ENCODE peak calls at places on chromosomes 16 and 17, in six cellular contexts. Y, F, Z, K, I and L are unnamed samples.

GRCh38 chr16:53809088-53809951 is 105.4 kb downstream of the FTO start:
- DNase-seq in Z (peak; percentile 71), K (peak; percentile 84), I (no peak), F (no peak), Y (peak; percentile 46), L (no peak)

GRCh38 chr17:76981545-76982295 is 113.5 kb downstream of the MGAT5B start:
- DNase-seq in K (no peak), Z (no peak), Y (no peak), I (no peak), F (no peak), L (no peak)

GRCh38 chr16:80623376-80623775 is 82.6 kb downstream of the DYNLRB2 start:
- DNase-seq in Y (no peak), I (no peak), Z (no peak), F (no peak), K (peak; percentile 6), L (no peak)

GRCh38 chr17:41772218-41772585 is 14.3 kb downstream of the JUP start:
- DNase-seq in Z (no peak), K (no peak), Y (peak; percentile 77), I (no peak), F (peak; percentile 72), L (no peak)

GRCh38 chr16:19094542-19095365 is 19.0 kb upstream of the ITPRIPL2 start:
- DNase-seq in K (peak; percentile 22), F (no peak), I (no peak), Y (no peak), Z (no peak), L (no peak)

GRCh38 chr16:5065813-5066212 is at the start of gene C16orf89:
- DNase-seq in K (no peak), Y (no peak), I (no peak), Z (no peak), F (peak; percentile 78), L (no peak)

GRCh38 chr17:76265624-76266243 is 586 bp downstream of the UBALD2 start:
- DNase-seq in F (peak; percentile 67), I (peak; percentile 58), K (peak; percentile 31), Z (no peak), Y (no peak), L (peak; percentile 62)

GRCh38 chr17:28548417-28549130 is 3.9 kb downstream of the UNC119 start:
- DNase-seq in K (no peak), F (no peak), I (no peak), Z (no peak), Y (no peak), L (no peak)

GRCh38 chr16:15581127-15581815 is 61.7 kb downstream of the MARF1 start:
- DNase-seq in I (no peak), F (no peak), Y (no peak), Z (no peak), K (no peak), L (no peak)

GRCh38 chr16:52743702-52744101 is 196.8 kb upstream of the TOX3 start:
- DNase-seq in Y (no peak), K (no peak), Z (no peak), I (no peak), F (no peak), L (no peak)

GRCh38 chr16:2692251-2692947 is 10.1 kb downstream of the KCTD5 start:
- DNase-seq in F (no peak), Y (peak; percentile 22), Z (no peak), K (no peak), I (no peak), L (no peak)

GRCh38 chr17:81731271-81731670 is 19.2 kb downstream of the SLC25A10 start:
- DNase-seq in K (peak; percentile 80), F (no peak), Z (no peak), I (no peak), Y (no peak), L (no peak)

GRCh38 chr17:37608369-37609169 is 649 bp downstream of the SYNRG start:
- DNase-seq in Y (no peak), Z (no peak), F (no peak), K (peak; percentile 9), I (no peak), L (no peak)

GRCh38 chr17:33873218-33873617 is 381.9 kb upstream of the CCL2 start:
- DNase-seq in F (no peak), Y (no peak), I (no peak), Z (no peak), K (no peak), L (no peak)

GRCh38 chr16:88355389-88356123 is 27.2 kb upstream of the ZNF469 start:
- DNase-seq in K (no peak), I (no peak), F (no peak), Z (no peak), Y (no peak), L (no peak)

GRCh38 chr16:4879049-4879448 is 31.8 kb downstream of the UBN1 start:
- DNase-seq in F (no peak), I (no peak), K (no peak), Y (no peak), Z (peak; percentile 28), L (no peak)

DNA sequence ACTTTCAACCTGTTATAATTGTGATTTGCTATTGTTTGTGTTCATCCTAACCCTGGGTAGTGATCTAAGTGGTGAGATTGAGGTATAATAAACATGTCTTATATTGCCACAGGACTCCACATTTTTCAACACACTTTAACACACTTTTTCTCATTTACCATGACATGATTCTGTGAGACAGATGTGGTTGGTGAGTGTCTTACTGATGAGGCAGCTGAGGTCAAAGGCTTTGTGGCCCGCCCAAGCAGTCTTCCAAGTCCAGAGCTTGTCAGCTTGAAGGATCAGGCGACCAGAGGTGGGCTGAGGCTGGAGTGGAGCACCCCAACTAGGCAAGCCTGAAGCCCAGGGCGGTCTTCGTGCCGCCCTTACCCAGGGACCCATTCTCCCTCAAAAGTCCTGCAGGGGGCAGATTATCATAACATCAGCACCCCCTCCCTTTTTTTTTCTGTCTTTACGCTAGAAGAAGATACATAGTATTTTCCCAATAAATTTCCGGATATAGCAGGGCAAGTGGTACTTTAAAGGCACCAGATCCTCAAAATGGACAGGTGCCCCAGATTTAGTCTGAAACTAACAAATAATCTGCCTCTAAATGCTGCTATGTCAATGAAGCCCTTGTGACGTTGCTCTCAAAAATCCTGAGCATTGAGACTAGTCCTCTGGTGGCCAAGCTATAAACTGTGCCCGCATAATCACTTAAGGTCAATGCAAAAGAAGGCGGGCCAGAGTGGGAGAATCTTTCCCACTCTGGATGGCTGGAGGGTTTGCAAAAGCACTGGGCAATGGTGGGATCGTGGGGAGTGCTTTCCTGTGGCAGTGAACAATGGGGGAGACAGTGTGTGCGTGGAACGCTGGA is 21.1 kb downstream of the KCTD19 start:
- DNase-seq in I (no peak), Y (no peak), K (no peak), F (no peak), Z (peak; percentile 27), L (no peak)
- TF ChIP-seq CTCF in I (no peak), Y (no peak), K (peak; percentile 31), F (no peak), Z (no peak), L (no peak)

GRCh38 chr17:64039106-64039400 is 18.6 kb upstream of the ICAM2 start:
- DNase-seq in F (no peak), Y (no peak), K (no peak), I (no peak), Z (no peak), L (no peak)
- TF ChIP-seq CTCF in F (no peak), Y (no peak), K (no peak), I (no peak), Z (no peak), L (no peak)

GRCh38 chr17:44969144-44969780 is 1.2 kb upstream of the C1QL1 start:
- DNase-seq in Y (no peak), F (no peak), K (no peak), I (no peak), Z (no peak), L (no peak)

GRCh38 chr17:44970136-44970737 is 2.1 kb upstream of the C1QL1 start:
- DNase-seq in Z (no peak), Y (no peak), I (no peak), K (no peak), F (no peak), L (no peak)

GRCh38 chr17:44967907-44968224 is 237 bp downstream of the C1QL1 start:
- DNase-seq in K (no peak), F (no peak), I (no peak), Y (no peak), Z (no peak), L (no peak)

GRCh38 chr17:44967026-44967906 is 837 bp downstream of the C1QL1 start:
- DNase-seq in Y (no peak), F (no peak), K (no peak), I (no peak), Z (no peak), L (no peak)

DNA sequence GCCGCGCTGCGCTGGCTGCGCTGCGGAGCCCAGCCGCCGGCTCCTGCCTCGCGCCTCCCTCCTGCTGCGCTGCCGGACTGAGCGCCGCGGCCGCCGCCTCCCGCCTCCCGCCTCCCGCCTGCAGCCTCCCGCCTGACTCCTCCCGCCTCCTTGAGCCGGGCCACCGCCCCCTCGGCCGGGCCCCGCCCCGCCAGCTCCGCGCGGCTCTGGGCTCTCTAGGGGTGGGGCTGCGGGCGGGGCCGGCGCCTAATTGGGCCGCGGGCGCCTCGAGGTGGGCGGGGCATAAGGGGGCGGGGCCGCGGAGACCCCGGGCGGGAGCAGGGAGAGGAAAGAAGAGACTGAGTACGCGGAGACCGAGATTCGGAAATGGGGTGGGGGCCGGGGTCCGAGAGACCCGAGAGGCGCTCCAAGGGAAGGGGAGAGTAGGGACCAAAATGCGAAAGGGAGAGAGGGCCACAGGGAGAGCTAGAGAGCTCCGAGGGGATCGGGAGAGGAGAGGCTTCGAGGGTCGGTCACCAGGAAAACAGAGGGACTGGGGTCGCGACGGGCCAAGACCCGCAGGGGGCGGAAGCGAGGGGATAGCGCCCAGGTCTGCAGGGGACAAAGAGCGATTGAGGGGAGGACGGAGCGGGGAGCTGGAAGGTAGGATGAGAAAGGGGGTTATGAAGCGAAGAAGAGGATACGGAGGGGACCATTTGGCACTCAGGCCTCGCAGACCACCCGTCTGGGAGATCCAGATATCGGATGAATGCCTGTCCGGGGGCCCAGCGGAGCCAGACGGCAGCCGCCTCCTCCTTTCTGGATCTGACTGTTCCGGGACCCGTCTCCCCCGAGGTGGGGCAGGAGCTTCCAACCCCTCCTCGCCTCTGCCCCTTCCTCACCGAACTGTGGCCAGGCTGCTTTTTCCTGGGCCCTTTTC is at the start of gene C1QL1:
- DNase-seq in F (peak; percentile 88), K (peak; percentile 68), Z (peak; percentile 89), I (peak; percentile 68), Y (peak; percentile 35), L (peak; percentile 74)
- TF ChIP-seq CTCF in F (no peak), K (peak; percentile 44), Z (no peak), I (peak; percentile 28), Y (no peak), L (no peak)

GRCh38 chr16:30721606-30722005 is 22.6 kb downstream of the SRCAP start:
- DNase-seq in Y (no peak), Z (peak; percentile 73), F (no peak), I (no peak), K (no peak), L (no peak)

GRCh38 chr16:30723725-30724355 is 24.4 kb upstream of the PHKG2 start:
- DNase-seq in K (no peak), Y (no peak), I (no peak), Z (no peak), F (no peak), L (no peak)

GRCh38 chr16:30721167-30721566 is 22.2 kb downstream of the SRCAP start:
- DNase-seq in I (no peak), K (no peak), F (no peak), Z (no peak), Y (no peak), L (no peak)

GRCh38 chr16:30722916-30723315 is 23.9 kb downstream of the SRCAP start:
- DNase-seq in Y (no peak), Z (no peak), F (no peak), K (no peak), I (no peak), L (no peak)

DNA sequence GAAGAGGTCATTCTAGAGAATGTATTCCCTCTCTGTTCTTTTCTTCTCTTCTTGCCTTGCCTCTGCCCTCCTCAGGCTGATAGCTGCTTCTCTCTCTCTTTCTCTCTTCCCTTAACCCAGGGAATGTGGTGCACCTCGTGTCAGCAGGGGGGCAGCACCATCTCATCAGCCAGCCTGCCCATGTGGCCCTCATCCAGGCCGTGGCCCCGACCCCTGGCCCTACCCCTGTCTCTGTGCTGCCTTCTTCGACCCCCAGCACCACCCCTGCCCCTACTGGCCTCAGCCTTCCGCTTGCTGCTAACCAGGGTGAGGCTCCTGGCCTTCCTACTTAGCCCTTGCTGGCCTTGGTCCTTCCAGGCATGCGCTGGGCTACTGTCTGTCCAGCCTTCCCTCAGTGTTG is 23.5 kb downstream of the SRCAP start:
- DNase-seq in Z (no peak), K (no peak), Y (no peak), F (no peak), I (no peak), L (no peak)
- TF ChIP-seq CTCF in Z (no peak), K (peak; percentile 20), Y (no peak), F (no peak), I (no peak), L (no peak)